ENCODE peak calls at places on chromosomes 3 and 15, in eight cellular contexts. One of them, this sample, is unnamed.

GRCh38 chr15:34132881-34133280 is 31.0 kb downstream of the PGBD4 start:
- DNase-seq in nucleus accumbens: no peak
- DNase-seq in M059J: no peak
- DNase-seq in adipocyte: no peak
- DNase-seq in glutamatergic neuron: no peak
- DNase-seq in activated CD8-positive, alpha-beta memory T cell treated with anti-CD3 and anti-CD28 coated beads for 4 hours: no peak
- DNase-seq in RKO: no peak
- DNase-seq in HCEC 1CT: no peak
- DNase-seq in this sample: no peak

GRCh38 chr15:29140475-29141172 is 129.0 kb downstream of the NSMCE3 start:
- DNase-seq in glutamatergic neuron: peak
- DNase-seq in nucleus accumbens: no peak
- DNase-seq in M059J: no peak
- DNase-seq in RKO: no peak
- DNase-seq in activated CD8-positive, alpha-beta memory T cell treated with anti-CD3 and anti-CD28 coated beads for 4 hours: no peak
- DNase-seq in HCEC 1CT: no peak
- DNase-seq in adipocyte: no peak
- DNase-seq in this sample: no peak

GRCh38 chr3:15331606-15332404 is 581 bp downstream of the SH3BP5 start:
- DNase-seq in nucleus accumbens: no peak
- DNase-seq in RKO: peak
- DNase-seq in adipocyte: peak
- DNase-seq in activated CD8-positive, alpha-beta memory T cell treated with anti-CD3 and anti-CD28 coated beads for 4 hours: no peak
- DNase-seq in glutamatergic neuron: peak
- DNase-seq in HCEC 1CT: no peak
- DNase-seq in M059J: no peak
- DNase-seq in this sample: no peak

GRCh38 chr3:170012683-170013400 is 25.0 kb upstream of the GPR160 start:
- DNase-seq in glutamatergic neuron: no peak
- DNase-seq in HCEC 1CT: no peak
- DNase-seq in adipocyte: no peak
- DNase-seq in nucleus accumbens: no peak
- DNase-seq in M059J: no peak
- DNase-seq in RKO: no peak
- DNase-seq in activated CD8-positive, alpha-beta memory T cell treated with anti-CD3 and anti-CD28 coated beads for 4 hours: no peak
- DNase-seq in this sample: no peak

GRCh38 chr15:32979710-32980109 is 214.8 kb downstream of the FMN1 start:
- DNase-seq in glutamatergic neuron: no peak
- DNase-seq in RKO: no peak
- DNase-seq in adipocyte: peak
- DNase-seq in nucleus accumbens: no peak
- DNase-seq in HCEC 1CT: peak
- DNase-seq in activated CD8-positive, alpha-beta memory T cell treated with anti-CD3 and anti-CD28 coated beads for 4 hours: no peak
- DNase-seq in M059J: peak
- DNase-seq in this sample: no peak

GRCh38 chr3:184465883-184466412 is 86.1 kb downstream of the CHRD start:
- DNase-seq in M059J: no peak
- DNase-seq in HCEC 1CT: no peak
- DNase-seq in glutamatergic neuron: no peak
- DNase-seq in adipocyte: no peak
- DNase-seq in nucleus accumbens: no peak
- DNase-seq in RKO: no peak
- DNase-seq in activated CD8-positive, alpha-beta memory T cell treated with anti-CD3 and anti-CD28 coated beads for 4 hours: no peak
- DNase-seq in this sample: no peak

GRCh38 chr3:126147147-126147931 is 33.0 kb downstream of the ALDH1L1 start:
- DNase-seq in glutamatergic neuron: no peak
- DNase-seq in nucleus accumbens: no peak
- DNase-seq in adipocyte: no peak
- DNase-seq in HCEC 1CT: no peak
- DNase-seq in RKO: no peak
- DNase-seq in M059J: no peak
- DNase-seq in activated CD8-positive, alpha-beta memory T cell treated with anti-CD3 and anti-CD28 coated beads for 4 hours: no peak
- DNase-seq in this sample: no peak

GRCh38 chr15:68667800-68668625 is 89.2 kb downstream of the CORO2B start:
- DNase-seq in activated CD8-positive, alpha-beta memory T cell treated with anti-CD3 and anti-CD28 coated beads for 4 hours: no peak
- DNase-seq in RKO: no peak
- DNase-seq in nucleus accumbens: no peak
- DNase-seq in glutamatergic neuron: no peak
- DNase-seq in M059J: no peak
- DNase-seq in HCEC 1CT: no peak
- DNase-seq in adipocyte: no peak
- DNase-seq in this sample: no peak

GRCh38 chr3:64859625-64860590 is 172.1 kb upstream of the ADAMTS9 start:
- DNase-seq in glutamatergic neuron: no peak
- DNase-seq in RKO: no peak
- DNase-seq in M059J: peak
- DNase-seq in activated CD8-positive, alpha-beta memory T cell treated with anti-CD3 and anti-CD28 coated beads for 4 hours: no peak
- DNase-seq in adipocyte: peak
- DNase-seq in nucleus accumbens: no peak
- DNase-seq in HCEC 1CT: no peak
- DNase-seq in this sample: no peak

GRCh38 chr15:51341366-51342248 is at the start of gene GLDN:
- DNase-seq in nucleus accumbens: peak
- DNase-seq in glutamatergic neuron: peak
- DNase-seq in adipocyte: peak
- DNase-seq in HCEC 1CT: no peak
- DNase-seq in RKO: no peak
- DNase-seq in M059J: peak
- DNase-seq in activated CD8-positive, alpha-beta memory T cell treated with anti-CD3 and anti-CD28 coated beads for 4 hours: no peak
- DNase-seq in this sample: no peak

GRCh38 chr15:29849716-29850115 is 27.4 kb upstream of the TJP1 start:
- DNase-seq in activated CD8-positive, alpha-beta memory T cell treated with anti-CD3 and anti-CD28 coated beads for 4 hours: no peak
- DNase-seq in M059J: peak
- DNase-seq in RKO: no peak
- DNase-seq in HCEC 1CT: no peak
- DNase-seq in nucleus accumbens: no peak
- DNase-seq in glutamatergic neuron: no peak
- DNase-seq in adipocyte: no peak
- DNase-seq in this sample: no peak

GRCh38 chr3:101011086-101011485 is 17.9 kb upstream of the ABI3BP start:
- DNase-seq in RKO: no peak
- DNase-seq in activated CD8-positive, alpha-beta memory T cell treated with anti-CD3 and anti-CD28 coated beads for 4 hours: no peak
- DNase-seq in adipocyte: peak
- DNase-seq in nucleus accumbens: no peak
- DNase-seq in glutamatergic neuron: no peak
- DNase-seq in M059J: peak
- DNase-seq in HCEC 1CT: no peak
- DNase-seq in this sample: no peak

GRCh38 chr3:45962033-45962432 is 18.8 kb downstream of the CXCR6 start:
- DNase-seq in RKO: no peak
- DNase-seq in glutamatergic neuron: no peak
- DNase-seq in HCEC 1CT: no peak
- DNase-seq in activated CD8-positive, alpha-beta memory T cell treated with anti-CD3 and anti-CD28 coated beads for 4 hours: no peak
- DNase-seq in nucleus accumbens: no peak
- DNase-seq in adipocyte: no peak
- DNase-seq in M059J: no peak
- DNase-seq in this sample: no peak

GRCh38 chr15:70280781-70281180 is 183.1 kb upstream of the TLE3 start:
- DNase-seq in adipocyte: no peak
- DNase-seq in activated CD8-positive, alpha-beta memory T cell treated with anti-CD3 and anti-CD28 coated beads for 4 hours: no peak
- DNase-seq in M059J: no peak
- DNase-seq in nucleus accumbens: no peak
- DNase-seq in RKO: no peak
- DNase-seq in HCEC 1CT: no peak
- DNase-seq in glutamatergic neuron: no peak
- DNase-seq in this sample: no peak

GRCh38 chr15:74208901-74209559 is 6.4 kb upstream of the STRA6 start:
- DNase-seq in HCEC 1CT: no peak
- DNase-seq in activated CD8-positive, alpha-beta memory T cell treated with anti-CD3 and anti-CD28 coated beads for 4 hours: no peak
- DNase-seq in glutamatergic neuron: no peak
- DNase-seq in nucleus accumbens: no peak
- DNase-seq in RKO: no peak
- DNase-seq in M059J: peak
- DNase-seq in adipocyte: peak
- DNase-seq in this sample: no peak

GRCh38 chr15:74978503-74978902 is 16.9 kb upstream of the SCAMP5 start:
- DNase-seq in RKO: peak
- DNase-seq in glutamatergic neuron: no peak
- DNase-seq in activated CD8-positive, alpha-beta memory T cell treated with anti-CD3 and anti-CD28 coated beads for 4 hours: peak
- DNase-seq in nucleus accumbens: no peak
- DNase-seq in adipocyte: peak
- DNase-seq in M059J: peak
- DNase-seq in HCEC 1CT: peak
- DNase-seq in this sample: peak

GRCh38 chr3:197030379-197031314 is 1.0 kb upstream of the MELTF start:
- DNase-seq in RKO: peak
- DNase-seq in M059J: no peak
- DNase-seq in adipocyte: no peak
- DNase-seq in HCEC 1CT: no peak
- DNase-seq in glutamatergic neuron: no peak
- DNase-seq in activated CD8-positive, alpha-beta memory T cell treated with anti-CD3 and anti-CD28 coated beads for 4 hours: no peak
- DNase-seq in nucleus accumbens: no peak
- DNase-seq in this sample: no peak

GRCh38 chr3:40975711-40976121 is 223.6 kb upstream of the CTNNB1 start:
- DNase-seq in HCEC 1CT: no peak
- DNase-seq in M059J: peak
- DNase-seq in activated CD8-positive, alpha-beta memory T cell treated with anti-CD3 and anti-CD28 coated beads for 4 hours: no peak
- DNase-seq in nucleus accumbens: no peak
- DNase-seq in RKO: no peak
- DNase-seq in adipocyte: no peak
- DNase-seq in glutamatergic neuron: no peak
- DNase-seq in this sample: no peak

GRCh38 chr15:64527263-64527984 is 67.0 kb downstream of the ZNF609 start:
- DNase-seq in RKO: peak
- DNase-seq in HCEC 1CT: peak
- DNase-seq in adipocyte: peak
- DNase-seq in activated CD8-positive, alpha-beta memory T cell treated with anti-CD3 and anti-CD28 coated beads for 4 hours: no peak
- DNase-seq in glutamatergic neuron: no peak
- DNase-seq in nucleus accumbens: no peak
- DNase-seq in M059J: peak
- DNase-seq in this sample: peak

GRCh38 chr3:138046955-138047354 is 37.0 kb downstream of the CLDN18 start:
- DNase-seq in M059J: no peak
- DNase-seq in adipocyte: no peak
- DNase-seq in nucleus accumbens: no peak
- DNase-seq in glutamatergic neuron: no peak
- DNase-seq in RKO: no peak
- DNase-seq in activated CD8-positive, alpha-beta memory T cell treated with anti-CD3 and anti-CD28 coated beads for 4 hours: no peak
- DNase-seq in HCEC 1CT: no peak
- DNase-seq in this sample: no peak

GRCh38 chr3:56254835-56255234 is 213.4 kb downstream of the ERC2 start:
- DNase-seq in HCEC 1CT: no peak
- DNase-seq in nucleus accumbens: no peak
- DNase-seq in M059J: no peak
- DNase-seq in activated CD8-positive, alpha-beta memory T cell treated with anti-CD3 and anti-CD28 coated beads for 4 hours: no peak
- DNase-seq in glutamatergic neuron: no peak
- DNase-seq in RKO: peak
- DNase-seq in adipocyte: peak
- DNase-seq in this sample: no peak